ENCODE peak calls at places on chromosomes 5 and 9, in six cellular contexts. M is Right ventricle myocardium inferior; S is stimulated activated CD4-positive, alpha-beta T cell treated with anti-CD3 and anti-CD28 coated beads, Interleukin-15, amount 100 ng/mL, for 24 hours; O is kidney tubule cell; C is T47D; D is right lobe of liver. N is an unnamed sample.
A peak's percentile ranks its signal among the peaks of the same experiment; 100 is the strongest.

GRCh38 chr5:142826741-142827492 is 56.7 kb downstream of the ARHGAP26 start:
- DNase-seq in M (no peak), S (peak; percentile 52), O (peak; percentile 93), C (no peak), D (no peak), N (peak; percentile 20)

GRCh38 chr9:116860509-116861120 is 173.5 kb downstream of the TRIM32 start:
- DNase-seq in M (peak; percentile 76), S (peak; percentile 46), O (peak; percentile 72), C (peak; percentile 81), D (peak; percentile 57), N (no peak)

GRCh38 chr9:108047264-108047663 is 557.7 kb upstream of the KLF4 start:
- DNase-seq in M (no peak), S (no peak), O (no peak), C (no peak), D (no peak), N (no peak)

GRCh38 chr9:4741365-4742031 is 496 bp upstream of the AK3 start:
- DNase-seq in M (peak; percentile 72), S (no peak), O (peak; percentile 43), C (peak; percentile 32), D (peak; percentile 64), N (no peak)

GRCh38 chr9:69549310-69550202 is 122.6 kb downstream of the APBA1 start:
- DNase-seq in M (no peak), S (peak; percentile 32), O (peak; percentile 67), C (peak; percentile 48), D (no peak), N (no peak)

GRCh38 chr5:180212363-180213255 is 3.6 kb upstream of the RASGEF1C start:
- DNase-seq in M (no peak), S (no peak), O (no peak), C (no peak), D (no peak), N (no peak)

GRCh38 chr9:131654857-131655577 is 84.9 kb downstream of the RAPGEF1 start:
- DNase-seq in M (no peak), S (no peak), O (no peak), C (no peak), D (peak; percentile 89), N (no peak)

GRCh38 chr5:140327589-140327988 is 18.8 kb downstream of the HBEGF start:
- DNase-seq in M (no peak), S (no peak), O (no peak), C (peak; percentile 42), D (no peak), N (no peak)

GRCh38 chr9:86867658-86868313 is 79.5 kb downstream of the GAS1 start:
- DNase-seq in M (no peak), S (no peak), O (peak; percentile 64), C (no peak), D (no peak), N (no peak)

GRCh38 chr9:95048225-95049087 is 269.1 kb downstream of the FANCC start:
- DNase-seq in M (peak; percentile 89), S (peak; percentile 68), O (peak; percentile 59), C (peak; percentile 60), D (peak; percentile 82), N (peak; percentile 43)

GRCh38 chr5:123545506-123545905 is 33.5 kb downstream of the CSNK1G3 start:
- DNase-seq in M (no peak), S (peak; percentile 29), O (no peak), C (peak; percentile 60), D (no peak), N (peak; percentile 25)

GRCh38 chr5:5645198-5645597 is 222.7 kb downstream of the ICE1 start:
- DNase-seq in M (no peak), S (no peak), O (no peak), C (no peak), D (no peak), N (no peak)

GRCh38 chr9:90508940-90509339 is 133.7 kb downstream of the DIRAS2 start:
- DNase-seq in M (no peak), S (no peak), O (no peak), C (no peak), D (no peak), N (no peak)

GRCh38 chr5:152595327-152595890 is 190.3 kb upstream of the NMUR2 start:
- DNase-seq in M (no peak), S (no peak), O (no peak), C (no peak), D (no peak), N (no peak)

GRCh38 chr5:167574381-167574780 is 717.1 kb upstream of the WWC1 start:
- DNase-seq in M (no peak), S (no peak), O (no peak), C (no peak), D (no peak), N (no peak)

GRCh38 chr9:113963017-113963620 is 87.0 kb downstream of the ZNF618 start:
- DNase-seq in M (no peak), S (peak; percentile 60), O (peak; percentile 48), C (peak; percentile 38), D (no peak), N (peak; percentile 3)

GRCh38 chr5:80128129-80128528 is 93.0 kb downstream of the THBS4 start:
- DNase-seq in M (no peak), S (no peak), O (no peak), C (peak; percentile 3), D (no peak), N (no peak)

GRCh38 chr9:77965445-77965844 is 66.2 kb downstream of the GNAQ start:
- DNase-seq in M (no peak), S (no peak), O (no peak), C (no peak), D (no peak), N (no peak)

GRCh38 chr5:9776525-9776924 is 146.4 kb upstream of the TAS2R1 start:
- DNase-seq in M (no peak), S (no peak), O (peak; percentile 53), C (no peak), D (no peak), N (no peak)

GRCh38 chr5:4372481-4372880 is 767.6 kb upstream of the ADAMTS16 start:
- DNase-seq in M (no peak), S (no peak), O (no peak), C (no peak), D (no peak), N (no peak)

N was measured in CD8-positive, alpha-beta T cell.